ENCODE peak calls at places on chromosomes 11 and 22, in seven cellular contexts. R is HepG2, Z is HCT116, M is GM12878, Q is H1, V is SK-N-SH, D is K562. T is an unnamed sample.

GRCh38 chr22:22166941-22167713 is 77.5 kb upstream of the VPREB1 start:
- DNase-seq in Q (no peak), R (no peak), D (no peak), M (no peak), Z (no peak), V (no peak), T (no peak)

GRCh38 chr11:127202105-127202504 is 201.5 kb upstream of the KIRREL3 start:
- DNase-seq in Q (no peak), D (no peak), V (no peak), Z (no peak), R (no peak), M (no peak), T (no peak)

GRCh38 chr22:44703269-44703870 is 1.4 kb downstream of the PRR5 start:
- DNase-seq in D (no peak), M (no peak), Z (no peak), Q (no peak), R (no peak), V (no peak), T (no peak)

GRCh38 chr11:119727523-119728081 is 1.4 kb downstream of the NECTIN1 start:
- DNase-seq in Z (no peak), V (peak), M (no peak), R (no peak), Q (peak), D (peak), T (peak)

GRCh38 chr11:128775513-128775912 is 81.6 kb downstream of the FLI1 start:
- DNase-seq in R (no peak), V (no peak), Z (no peak), D (no peak), M (no peak), Q (no peak), T (no peak)

GRCh38 chr11:15493066-15493465 is 378.3 kb downstream of the INSC start:
- DNase-seq in D (no peak), Q (no peak), R (no peak), M (no peak), V (no peak), Z (peak), T (peak)

GRCh38 chr11:58675344-58676155 is 53.1 kb downstream of the CNTF start:
- DNase-seq in M (no peak), D (peak), R (peak), V (peak), Z (peak), Q (peak), T (peak)

GRCh38 chr11:33633251-33634003 is 67.2 kb downstream of the C11orf91 start:
- DNase-seq in V (no peak), D (no peak), Z (peak), M (no peak), R (peak), Q (no peak), T (no peak)

GRCh38 chr11:61129608-61130523 is 27.6 kb downstream of the CD5 start:
- DNase-seq in Q (peak), D (peak), R (peak), M (peak), V (peak), Z (peak), T (peak)

GRCh38 chr11:34653851-34654490 is 33.1 kb downstream of the EHF start:
- DNase-seq in M (no peak), D (no peak), R (peak), V (no peak), Z (peak), Q (no peak), T (peak)

GRCh38 chr11:126426820-126427749 is 71.6 kb downstream of the ST3GAL4 start:
- DNase-seq in R (no peak), D (no peak), V (no peak), Q (no peak), M (no peak), Z (no peak), T (no peak)

GRCh38 chr11:112564228-112564955 is 303.7 kb upstream of the PLET1 start:
- DNase-seq in Z (no peak), V (no peak), Q (no peak), M (no peak), D (no peak), R (peak), T (no peak)

GRCh38 chr22:35630387-35630793 is 13.3 kb upstream of the MB start:
- DNase-seq in M (no peak), Q (no peak), V (no peak), D (no peak), R (no peak), Z (peak), T (peak)

GRCh38 chr22:26168934-26169311 is 339 bp upstream of the SEZ6L start:
- DNase-seq in M (no peak), R (no peak), Q (no peak), D (no peak), V (no peak), Z (no peak), T (no peak)

GRCh38 chr11:9600651-9601040 is 27.2 kb downstream of the WEE1 start:
- DNase-seq in D (no peak), Q (peak), R (no peak), M (peak), Z (peak), V (no peak), T (no peak)

GRCh38 chr11:1205121-1205986 is 17.5 kb upstream of the MUC5B start:
- DNase-seq in V (peak), M (no peak), R (no peak), Z (no peak), D (no peak), Q (no peak), T (no peak)

GRCh38 chr11:94767701-94768601 is at the start of gene AMOTL1:
- DNase-seq in R (no peak), D (peak), V (peak), Q (peak), Z (peak), M (no peak), T (peak)

GRCh38 chr11:127052420-127052819 is 51.9 kb upstream of the KIRREL3 start:
- DNase-seq in R (no peak), Z (no peak), M (no peak), V (no peak), D (no peak), Q (no peak), T (no peak)

GRCh38 chr11:106468531-106468930 is 391.1 kb downstream of the AASDHPPT start:
- DNase-seq in M (no peak), D (no peak), V (no peak), R (no peak), Q (no peak), Z (no peak), T (no peak)

GRCh38 chr11:116836648-116837023 is 786 bp downstream of the APOA1 start:
- DNase-seq in Q (no peak), Z (no peak), D (no peak), R (no peak), M (no peak), V (no peak), T (no peak)

GRCh38 chr11:22787565-22788162 is 41.9 kb downstream of the SVIP start:
- DNase-seq in V (peak), D (peak), Z (peak), M (no peak), R (peak), Q (no peak), T (peak)

GRCh38 chr11:69931060-69931910 is 112.1 kb upstream of the FGF3 start:
- DNase-seq in M (no peak), D (no peak), V (no peak), R (no peak), Z (no peak), Q (no peak), T (no peak)

GRCh38 chr11:131866535-131867400 is 496.4 kb downstream of the NTM start:
- DNase-seq in D (no peak), Q (no peak), M (no peak), R (no peak), V (no peak), Z (no peak), T (no peak)

GRCh38 chr22:37416806-37417205 is 10.5 kb downstream of the ELFN2 start:
- DNase-seq in V (peak), Z (no peak), R (no peak), Q (no peak), D (no peak), M (no peak), T (no peak)

DNA sequence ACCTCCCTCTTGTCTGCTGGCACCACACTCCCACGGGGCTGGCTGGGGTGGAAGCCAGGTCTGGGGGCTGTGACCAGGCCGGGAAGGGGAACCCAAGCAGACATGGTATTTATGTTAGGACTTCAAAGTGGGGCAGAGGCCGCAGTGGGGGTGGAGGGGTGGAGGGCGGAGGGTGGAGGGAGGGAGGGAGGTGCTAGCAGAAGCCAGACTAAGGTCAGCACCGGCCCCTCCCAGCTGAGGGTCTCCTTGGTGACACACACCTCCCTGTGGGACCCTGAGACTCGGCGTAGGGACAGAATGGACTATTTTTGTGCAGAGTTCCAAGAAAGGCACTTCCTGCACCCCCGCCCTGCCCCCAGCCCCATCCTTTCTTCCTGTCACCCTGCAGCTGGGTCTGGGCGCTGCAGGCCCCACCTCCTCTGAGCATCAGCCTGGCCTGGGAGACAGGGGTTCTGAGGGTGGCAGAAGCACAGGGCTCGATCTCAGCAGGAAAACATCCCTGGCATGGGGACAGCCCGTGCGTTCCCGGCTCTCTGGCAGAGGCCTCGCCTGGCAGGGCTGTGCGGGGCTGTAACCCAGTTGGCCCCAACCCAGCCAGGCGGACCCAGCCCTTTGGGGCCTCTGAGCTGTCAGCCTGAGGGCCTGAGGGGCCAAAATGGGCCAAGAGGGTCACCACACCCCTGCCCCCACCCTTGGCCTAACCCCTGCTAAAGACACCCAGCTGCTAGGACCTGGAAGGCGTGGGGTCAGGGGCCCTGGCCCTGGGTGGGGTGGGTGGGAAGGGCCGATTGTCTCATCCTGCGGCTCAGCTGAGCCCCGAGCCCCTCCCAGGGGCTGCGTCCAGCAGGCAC is 9.6 kb upstream of the CD248 start:
- DNase-seq in Q (peak), R (no peak), Z (no peak), V (peak), D (no peak), M (no peak), T (no peak)
- TF ChIP-seq JUND in Q (no peak), R (no peak), Z (no peak), V (no peak), D (no peak), M (no peak), T (no peak)

DNA sequence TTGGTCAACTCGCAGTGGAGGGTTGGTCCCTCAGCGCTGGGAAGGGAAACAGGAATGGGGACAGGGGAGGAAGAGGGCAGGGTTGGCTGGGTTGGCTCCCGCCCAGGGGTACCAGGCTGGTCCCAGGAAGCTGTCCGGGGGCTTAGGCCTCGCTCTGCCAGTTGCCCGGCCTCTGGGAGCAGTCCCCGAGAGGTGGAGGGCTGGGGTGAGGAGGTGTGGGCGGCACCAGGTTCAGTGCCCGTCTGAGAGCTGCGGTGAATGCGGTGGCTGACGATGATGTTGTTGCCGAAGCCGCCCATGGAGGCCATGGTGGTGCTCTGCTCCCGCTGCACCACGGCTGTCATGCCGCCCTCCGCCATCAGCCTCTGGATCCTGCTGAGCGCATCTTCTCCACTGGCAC is 6.0 kb upstream of the CHRM4 start:
- DNase-seq in R (no peak), V (no peak), D (no peak), Z (no peak), Q (no peak), M (no peak), T (no peak)
- TF ChIP-seq JUND in R (no peak), V (no peak), D (no peak), Z (no peak), Q (no peak), M (no peak), T (no peak)

DNA sequence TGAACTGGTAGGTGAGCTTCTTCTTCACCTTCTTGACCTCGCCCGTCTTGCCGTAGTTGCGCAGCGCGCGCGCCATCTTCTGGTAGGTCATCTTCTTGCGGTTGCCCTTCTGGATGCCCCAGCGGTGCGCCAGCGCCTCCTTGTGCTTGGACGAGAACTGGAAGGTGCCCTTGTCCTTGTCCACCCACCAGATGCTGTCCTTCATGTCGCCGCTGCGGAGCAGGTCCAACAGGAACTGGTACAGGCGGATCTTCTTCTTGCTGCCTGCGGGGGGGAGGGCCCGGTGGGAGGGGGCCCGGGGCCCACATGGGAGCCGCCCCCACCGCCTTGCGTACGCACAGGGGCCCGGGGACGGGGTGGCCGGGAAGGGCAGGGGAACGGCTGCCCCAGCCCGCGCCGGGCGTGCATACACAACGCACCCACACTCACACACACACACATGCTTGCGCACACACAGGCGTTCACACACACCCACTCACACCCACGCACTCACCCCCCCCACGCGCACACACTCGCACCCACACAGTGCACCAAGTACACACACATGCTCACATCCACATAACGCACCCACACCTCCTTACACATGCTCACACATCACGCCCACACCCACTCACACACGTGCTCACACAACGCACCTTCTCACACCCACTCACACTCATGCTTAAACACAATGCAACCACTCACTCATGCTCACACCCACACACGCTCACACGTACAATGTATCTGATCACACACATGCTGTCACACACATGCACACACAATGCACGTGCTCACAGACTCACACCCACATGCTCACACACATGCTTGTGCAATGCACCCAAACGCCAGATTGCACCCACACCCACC is 3.0 kb upstream of the MYBPC3 start:
- DNase-seq in Q (peak), V (peak), R (peak), D (peak), M (no peak), Z (peak), T (peak)
- TF ChIP-seq JUND in Q (peak), V (no peak), R (no peak), D (no peak), M (no peak), Z (no peak), T (no peak)

DNA sequence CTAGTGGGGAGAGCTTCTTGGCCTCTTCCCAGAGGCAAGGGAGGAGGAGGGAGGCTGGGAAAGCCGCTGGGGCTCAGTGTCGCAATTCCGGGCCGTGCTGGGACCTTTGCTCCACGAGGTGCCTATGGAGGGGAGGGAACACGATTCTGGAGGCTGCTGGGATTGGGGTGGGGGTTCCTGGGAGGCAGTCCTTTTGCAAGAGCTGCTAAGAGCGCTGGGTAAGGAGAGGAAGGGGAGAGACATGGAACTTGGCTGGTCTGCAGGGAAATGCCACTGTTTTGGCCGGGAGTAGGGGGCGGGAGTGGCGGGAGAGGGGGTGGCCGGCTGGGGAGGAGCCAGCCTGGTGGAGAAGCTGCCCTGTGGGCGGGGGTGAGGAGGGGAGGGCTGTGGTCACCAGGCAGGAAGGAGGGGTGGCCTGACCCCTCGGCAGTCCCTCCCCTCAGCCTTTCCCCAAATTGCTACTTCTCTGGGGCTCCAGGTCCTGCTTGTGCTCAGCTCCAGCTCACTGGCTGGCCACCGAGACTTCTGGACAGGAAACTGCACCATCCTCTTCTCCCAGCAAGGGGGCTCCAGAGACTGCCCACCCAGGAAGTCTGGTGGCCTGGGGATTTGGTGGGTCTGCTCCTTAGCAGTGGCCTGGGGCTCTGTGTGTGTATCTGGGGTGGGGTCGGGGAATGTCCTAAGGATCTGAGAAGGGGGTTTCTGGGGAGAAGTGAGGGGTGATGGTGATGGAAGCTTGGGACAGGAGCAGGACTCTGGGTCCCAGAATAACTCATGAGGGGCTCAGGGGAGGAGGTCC is at the start of gene NR1H3:
- DNase-seq in Q (peak), Z (no peak), V (peak), M (no peak), D (peak), R (peak), T (peak)
- TF ChIP-seq JUND in Q (no peak), Z (no peak), V (no peak), M (no peak), D (no peak), R (no peak), T (no peak)

GRCh38 chr11:20022363-20023081 is 137.8 kb downstream of the DBX1 start:
- DNase-seq in R (peak), Z (no peak), D (no peak), M (no peak), Q (peak), V (no peak), T (no peak)
- TF ChIP-seq JUND in R (no peak), Z (no peak), D (no peak), M (no peak), Q (no peak), V (no peak), T (no peak)

GRCh38 chr22:31680764-31681624 is 19.0 kb upstream of the PISD start:
- DNase-seq in V (no peak), Q (no peak), R (no peak), D (no peak), M (no peak), Z (no peak), T (no peak)
- TF ChIP-seq JUND in V (peak), Q (no peak), R (no peak), D (no peak), M (no peak), Z (no peak), T (no peak)

GRCh38 chr11:45432100-45432499 is 146.0 kb upstream of the SYT13 start:
- DNase-seq in Z (no peak), Q (no peak), V (no peak), R (no peak), D (no peak), M (no peak), T (no peak)

GRCh38 chr11:45429719-45430118 is 143.6 kb upstream of the SYT13 start:
- DNase-seq in V (no peak), R (no peak), Q (no peak), M (no peak), Z (no peak), D (no peak), T (no peak)

GRCh38 chr11:45435706-45436105 is 149.6 kb upstream of the SYT13 start:
- DNase-seq in R (no peak), D (no peak), Q (no peak), M (no peak), V (no peak), Z (no peak), T (no peak)

GRCh38 chr11:45432910-45433309 is 146.8 kb upstream of the SYT13 start:
- DNase-seq in R (no peak), Q (no peak), M (no peak), V (no peak), Z (no peak), D (no peak), T (no peak)

DNA sequence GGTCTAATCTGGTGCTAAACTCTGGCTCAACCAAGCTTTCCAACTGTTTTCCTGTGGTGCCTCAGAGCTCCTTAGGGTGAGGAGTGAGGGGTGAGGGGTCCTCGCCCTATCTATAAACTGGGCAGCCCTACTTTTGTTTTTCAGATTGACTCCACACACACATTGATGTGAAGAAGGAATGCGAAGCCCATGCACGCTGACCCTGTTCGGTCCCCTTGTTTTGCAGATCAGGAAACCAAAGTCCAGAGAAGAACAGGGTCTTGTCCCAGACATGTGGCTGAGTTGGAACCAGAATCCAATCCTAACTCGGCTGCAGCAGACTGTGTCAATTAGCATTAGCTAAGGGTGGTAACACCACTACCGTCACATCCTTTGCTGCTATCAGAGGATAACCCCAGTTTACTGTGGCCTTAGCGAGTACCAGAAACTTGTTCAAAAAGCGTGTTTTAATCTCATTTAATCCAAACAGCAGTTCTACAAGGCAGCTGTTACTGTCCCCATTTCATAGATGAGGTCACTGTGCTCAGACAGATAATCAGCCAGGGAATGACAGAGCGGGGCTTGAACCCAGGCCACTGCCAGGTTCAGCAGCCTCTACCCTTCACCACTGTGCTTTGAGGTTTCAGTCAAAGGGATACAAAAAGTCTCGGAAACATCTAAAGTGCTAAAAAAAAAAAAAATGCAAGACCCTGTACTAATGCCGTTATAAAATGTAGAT is 145.3 kb upstream of the SYT13 start:
- DNase-seq in D (no peak), R (no peak), V (no peak), M (no peak), Z (no peak), Q (no peak), T (no peak)
- TF ChIP-seq JUND in D (no peak), R (no peak), V (no peak), M (no peak), Z (no peak), Q (no peak), T (no peak)

T was measured in T47D.